ENCODE peak calls at places on chromosomes 7 and 10, in four cellular contexts. M is stimulated activated CD4-positive, alpha-beta T cell treated with anti-CD3 and anti-CD28 coated beads, Interleukin-1b, Interleukin-23, amount 100 ng/mL, for 1 hour; O is bronchial epithelial cell; F is NCI-H1436 treated with DMSO at 0.1 percent for 48 hours. Y is an unnamed sample.

GRCh38 chr7:144497296-144497695 is 93.8 kb upstream of the NOBOX start:
- DNase-seq in M (no peak), O (peak), F (no peak), Y (no peak)

GRCh38 chr7:45695249-45695995 is 121.3 kb downstream of the ADCY1 start:
- DNase-seq in M (no peak), O (no peak), F (no peak), Y (no peak)

GRCh38 chr7:91720255-91720937 is 160.1 kb downstream of the MTERF1 start:
- DNase-seq in M (no peak), O (peak), F (no peak), Y (no peak)

GRCh38 chr7:45726883-45727282 is 146.0 kb downstream of the CCDC201 start:
- DNase-seq in M (no peak), O (no peak), F (no peak), Y (no peak)

GRCh38 chr10:19935106-19935505 is 118.9 kb downstream of the PLXDC2 start:
- DNase-seq in M (no peak), O (no peak), F (no peak), Y (no peak)

GRCh38 chr7:77320161-77320560 is 96.0 kb downstream of the GSAP start:
- DNase-seq in M (no peak), O (no peak), F (no peak), Y (no peak)

GRCh38 chr10:122490786-122491680 is 29.7 kb downstream of the HTRA1 start:
- DNase-seq in M (no peak), O (peak), F (no peak), Y (no peak)

GRCh38 chr7:136528329-136528728 is 340.1 kb upstream of the CHRM2 start:
- DNase-seq in M (no peak), O (peak), F (no peak), Y (no peak)

GRCh38 chr7:17943006-17943405 is 2.7 kb upstream of the SNX13 start:
- DNase-seq in M (no peak), O (no peak), F (no peak), Y (no peak)

GRCh38 chr7:105141068-105141467 is 127.1 kb downstream of the KMT2E start:
- DNase-seq in M (no peak), O (peak), F (no peak), Y (peak)

GRCh38 chr10:76113952-76114351 is 682.5 kb downstream of the LRMDA start:
- DNase-seq in M (no peak), O (peak), F (no peak), Y (no peak)

GRCh38 chr10:14240253-14241189 is 90.2 kb downstream of the FRMD4A start:
- DNase-seq in M (no peak), O (no peak), F (no peak), Y (no peak)

GRCh38 chr10:58868736-58869435 is 307.6 kb upstream of the PHYHIPL start:
- DNase-seq in M (no peak), O (peak), F (no peak), Y (no peak)

GRCh38 chr10:118557946-118558345 is 37.5 kb downstream of the PRLHR start:
- DNase-seq in M (no peak), O (peak), F (no peak), Y (no peak)

GRCh38 chr7:25952277-25953057 is 199.5 kb upstream of the NFE2L3 start:
- DNase-seq in M (no peak), O (no peak), F (no peak), Y (no peak)

GRCh38 chr7:149774237-149775175 is 1.1 kb upstream of the ZNF467 start:
- DNase-seq in M (no peak), O (peak), F (no peak), Y (no peak)

GRCh38 chr10:100009283-100009792 is 409 bp downstream of the DNMBP start:
- DNase-seq in M (no peak), O (no peak), F (no peak), Y (no peak)

GRCh38 chr10:44352316-44353127 is 32.4 kb downstream of the CXCL12 start:
- DNase-seq in M (no peak), O (no peak), F (no peak), Y (no peak)

GRCh38 chr10:71770789-71771188 is 2.5 kb downstream of the VSIR start:
- DNase-seq in M (no peak), O (no peak), F (no peak), Y (no peak)

GRCh38 chr7:149620961-149621360 is 123.4 kb upstream of the ZNF746 start:
- DNase-seq in M (no peak), O (no peak), F (no peak), Y (peak)

GRCh38 chr10:31757374-31757773 is 171.3 kb downstream of the ARHGAP12 start:
- DNase-seq in M (no peak), O (no peak), F (peak), Y (no peak)

GRCh38 chr10:60390224-60390626 is 550 bp upstream of the ANK3 start:
- DNase-seq in M (no peak), O (no peak), F (no peak), Y (no peak)

GRCh38 chr10:130018253-130018652 is 54.2 kb upstream of the EBF3 start:
- DNase-seq in M (no peak), O (peak), F (no peak), Y (no peak)

GRCh38 chr10:46524471-46525176 is 31.8 kb downstream of the GPRIN2 start:
- DNase-seq in M (no peak), O (peak), F (no peak), Y (no peak)

GRCh38 chr7:138429577-138430250 is 30.3 kb upstream of the TRIM24 start:
- DNase-seq in M (no peak), O (no peak), F (no peak), Y (no peak)

GRCh38 chr7:134014935-134015334 is 112.2 kb upstream of the LRGUK start:
- DNase-seq in M (no peak), O (peak), F (no peak), Y (no peak)

GRCh38 chr10:100204370-100204769 is 18.5 kb upstream of the ERLIN1 start:
- DNase-seq in M (no peak), O (no peak), F (no peak), Y (no peak)

GRCh38 chr7:16668049-16668858 is 22.3 kb downstream of the BZW2 start:
- DNase-seq in M (no peak), O (peak), F (no peak), Y (no peak)

GRCh38 chr10:11986593-11987216 is 55.9 kb downstream of the UPF2 start:
- DNase-seq in M (peak), O (peak), F (peak), Y (peak)

GRCh38 chr10:126468467-126468866 is 80.2 kb upstream of the ADAM12 start:
- DNase-seq in M (no peak), O (peak), F (no peak), Y (no peak)

GRCh38 chr10:71644307-71645180 is 75.0 kb downstream of the C10orf105 start:
- DNase-seq in M (no peak), O (no peak), F (no peak), Y (peak)

Y was measured in GM13977.